ENCODE peak calls at places on chromosome 16, in four cellular contexts. O is A549; R is neural progenitor cell; Y is CD8-positive, alpha-beta T cell. E is an unnamed sample.

GRCh38 chr16:75109732-75110243 is 6.8 kb downstream of the LDHD start:
- DNase-seq in O (no peak), R (no peak), Y (no peak), E (peak)

GRCh38 chr16:66444049-66444481 is 17.0 kb downstream of the BEAN1 start:
- DNase-seq in O (no peak), R (peak), Y (no peak), E (no peak)

GRCh38 chr16:31148896-31149295 is 970 bp downstream of the PRSS36 start:
- DNase-seq in O (no peak), R (no peak), Y (no peak), E (no peak)

GRCh38 chr16:31525113-31525512 is 2.6 kb upstream of the AHSP start:
- DNase-seq in O (no peak), R (no peak), Y (no peak), E (no peak)

GRCh38 chr16:74563828-74564263 is 43.1 kb downstream of the GLG1 start:
- DNase-seq in O (no peak), R (no peak), Y (no peak), E (no peak)

GRCh38 chr16:49856741-49857330 is 924 bp upstream of the ZNF423 start:
- DNase-seq in O (peak), R (peak), Y (no peak), E (peak)

GRCh38 chr16:85210423-85211169 is 98.3 kb upstream of the CIBAR2 start:
- DNase-seq in O (no peak), R (no peak), Y (no peak), E (no peak)

GRCh38 chr16:31508706-31509523 is 724 bp upstream of the RUSF1 start:
- DNase-seq in O (no peak), R (no peak), Y (no peak), E (no peak)

GRCh38 chr16:87288753-87289362 is 28.3 kb downstream of the C16orf95 start:
- DNase-seq in O (no peak), R (no peak), Y (no peak), E (no peak)

GRCh38 chr16:12199524-12199923 is 223.0 kb downstream of the SNX29 start:
- DNase-seq in O (no peak), R (peak), Y (no peak), E (no peak)

GRCh38 chr16:84838383-84838948 is 18.7 kb downstream of the CRISPLD2 start:
- DNase-seq in O (no peak), R (no peak), Y (no peak), E (no peak)

GRCh38 chr16:79369796-79370195 is 230.7 kb downstream of the MAF start:
- DNase-seq in O (no peak), R (no peak), Y (no peak), E (no peak)

GRCh38 chr16:53131363-53132071 is 76.7 kb downstream of the CHD9 start:
- DNase-seq in O (peak), R (no peak), Y (peak), E (peak)

GRCh38 chr16:25707982-25708583 is 16.3 kb downstream of the HS3ST4 start:
- DNase-seq in O (no peak), R (peak), Y (no peak), E (no peak)

GRCh38 chr16:7376227-7376626 is 43.6 kb downstream of the RBFOX1 start:
- DNase-seq in O (no peak), R (no peak), Y (no peak), E (no peak)

GRCh38 chr16:29710227-29711219 is 31.5 kb downstream of the QPRT start:
- DNase-seq in O (peak), R (peak), Y (no peak), E (no peak)

GRCh38 chr16:88487920-88488842 is 35.1 kb downstream of the ZFPM1 start:
- DNase-seq in O (no peak), R (no peak), Y (no peak), E (no peak)

GRCh38 chr16:19245326-19245925 is 40.1 kb upstream of the CLEC19A start:
- DNase-seq in O (no peak), R (no peak), Y (no peak), E (no peak)

GRCh38 chr16:75921281-75921680 is 195.0 kb upstream of the CPHXL start:
- DNase-seq in O (no peak), R (no peak), Y (no peak), E (no peak)

GRCh38 chr16:17470871-17471744 is at the start of gene XYLT1:
- DNase-seq in O (peak), R (peak), Y (peak), E (peak)

GRCh38 chr16:25713785-25714570 is 22.2 kb downstream of the HS3ST4 start:
- DNase-seq in O (no peak), R (no peak), Y (no peak), E (no peak)

GRCh38 chr16:87535855-87536794 is 43.3 kb upstream of the ZCCHC14 start:
- DNase-seq in O (no peak), R (no peak), Y (no peak), E (no peak)

GRCh38 chr16:49470550-49470949 is 96.9 kb downstream of the C16orf78 start:
- DNase-seq in O (no peak), R (no peak), Y (no peak), E (no peak)

GRCh38 chr16:76947694-76948093 is 243.3 kb upstream of the MON1B start:
- DNase-seq in O (no peak), R (no peak), Y (no peak), E (no peak)

GRCh38 chr16:21116148-21116693 is 34.4 kb downstream of the DNAH3 start:
- DNase-seq in O (no peak), R (no peak), Y (no peak), E (no peak)

GRCh38 chr16:51146256-51146924 is 4.7 kb downstream of the SALL1 start:
- DNase-seq in O (no peak), R (peak), Y (no peak), E (no peak)

GRCh38 chr16:11217651-11218323 is 38.2 kb downstream of the SOCS1 start:
- DNase-seq in O (no peak), R (no peak), Y (no peak), E (no peak)

GRCh38 chr16:75319513-75320401 is 68.3 kb upstream of the BCAR1 start:
- DNase-seq in O (no peak), R (no peak), Y (no peak), E (no peak)

GRCh38 chr16:54194008-54194731 is 92.4 kb downstream of the IRX3 start:
- DNase-seq in O (no peak), R (peak), Y (no peak), E (peak)

GRCh38 chr16:9055661-9056060 is 35.8 kb upstream of the HAPSTR1 start:
- DNase-seq in O (no peak), R (no peak), Y (no peak), E (no peak)

GRCh38 chr16:3098459-3099394 is at the start of gene ZSCAN10:
- DNase-seq in O (no peak), R (peak), Y (no peak), E (no peak)

GRCh38 chr16:47278571-47278970 is 134.8 kb upstream of the NETO2 start:
- DNase-seq in O (no peak), R (no peak), Y (no peak), E (no peak)

GRCh38 chr16:83799336-83799735 is 8.4 kb upstream of the HSBP1 start:
- DNase-seq in O (no peak), R (no peak), Y (no peak), E (no peak)

GRCh38 chr16:54128629-54129230 is 157.9 kb downstream of the IRX3 start:
- DNase-seq in O (no peak), R (no peak), Y (no peak), E (no peak)

GRCh38 chr16:30875881-30876791 is 17.7 kb downstream of the BCL7C start:
- DNase-seq in O (no peak), R (peak), Y (no peak), E (no peak)

GRCh38 chr16:77143364-77143763 is 47.6 kb upstream of the MON1B start:
- DNase-seq in O (no peak), R (no peak), Y (no peak), E (no peak)

GRCh38 chr16:85475233-85475632 is 137.9 kb upstream of the GSE1 start:
- DNase-seq in O (no peak), R (no peak), Y (no peak), E (no peak)

DNA sequence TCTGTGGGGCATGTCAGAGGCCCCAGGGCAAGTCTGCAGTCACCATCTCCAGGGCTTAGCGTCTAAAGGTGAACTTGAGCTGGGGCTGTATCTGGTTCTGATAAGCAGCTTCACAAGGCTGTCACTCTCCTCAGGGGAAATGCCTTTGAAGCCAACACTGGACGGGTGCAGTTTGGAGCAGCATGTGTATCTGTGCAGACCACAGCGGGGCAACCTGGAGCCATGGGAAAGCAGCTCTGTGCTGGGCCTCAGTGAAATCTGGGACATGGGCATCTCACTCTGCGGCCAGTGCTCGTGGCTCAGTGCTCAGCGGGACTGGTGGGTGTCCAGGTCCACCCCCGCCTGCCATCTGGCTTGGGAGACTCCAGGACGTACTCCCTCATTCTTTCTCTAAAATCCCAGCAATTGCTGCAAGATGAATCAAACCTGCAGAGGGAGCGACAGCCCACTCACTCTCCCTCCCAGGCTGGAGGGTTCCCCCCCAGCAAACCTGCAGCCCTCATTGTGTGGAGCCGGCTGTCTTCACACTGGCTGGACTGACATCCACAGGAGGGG is 63.5 kb downstream of the PRMT7 start:
- DNase-seq in O (no peak), R (no peak), Y (no peak), E (peak)
- H3K27ac ChIP-seq in O (no peak), R (no peak), Y (no peak), E (no peak)

DNA sequence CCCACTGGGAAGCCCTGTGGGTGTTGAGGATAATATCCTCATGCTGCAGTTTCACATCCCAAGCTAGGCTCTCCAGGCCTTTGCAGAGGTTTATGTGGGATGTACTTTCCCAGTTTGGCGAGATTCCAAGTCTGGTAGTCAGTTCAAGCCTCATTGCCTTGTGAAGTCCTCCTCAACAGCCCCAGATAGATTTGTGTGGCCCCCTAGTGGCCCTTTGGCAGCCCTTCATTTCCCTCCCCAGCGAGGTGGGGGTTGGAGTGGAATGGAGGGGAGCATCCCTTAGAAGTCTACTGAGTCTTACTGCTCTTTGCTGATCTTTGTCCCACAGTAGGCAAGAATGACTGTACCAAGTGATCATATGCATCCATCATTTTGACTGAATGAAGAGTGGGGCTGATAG is 137.9 kb downstream of the CDH11 start:
- DNase-seq in O (no peak), R (peak), Y (no peak), E (peak)
- TF ChIP-seq CTCF in O (peak), R (peak), Y (no peak), E (peak)

GRCh38 chr16:67548265-67549126 is 13.8 kb upstream of the CTCF start:
- DNase-seq in O (no peak), R (no peak), Y (no peak), E (no peak)
- H3K4me3 ChIP-seq in O (no peak), R (no peak), Y (peak), E (no peak)

GRCh38 chr16:69188716-69189115 is 1.8 kb downstream of the SNTB2 start:
- DNase-seq in O (peak), R (peak), Y (no peak), E (no peak)
- H3K27ac ChIP-seq in O (peak), R (no peak), Y (no peak), E (no peak)

DNA sequence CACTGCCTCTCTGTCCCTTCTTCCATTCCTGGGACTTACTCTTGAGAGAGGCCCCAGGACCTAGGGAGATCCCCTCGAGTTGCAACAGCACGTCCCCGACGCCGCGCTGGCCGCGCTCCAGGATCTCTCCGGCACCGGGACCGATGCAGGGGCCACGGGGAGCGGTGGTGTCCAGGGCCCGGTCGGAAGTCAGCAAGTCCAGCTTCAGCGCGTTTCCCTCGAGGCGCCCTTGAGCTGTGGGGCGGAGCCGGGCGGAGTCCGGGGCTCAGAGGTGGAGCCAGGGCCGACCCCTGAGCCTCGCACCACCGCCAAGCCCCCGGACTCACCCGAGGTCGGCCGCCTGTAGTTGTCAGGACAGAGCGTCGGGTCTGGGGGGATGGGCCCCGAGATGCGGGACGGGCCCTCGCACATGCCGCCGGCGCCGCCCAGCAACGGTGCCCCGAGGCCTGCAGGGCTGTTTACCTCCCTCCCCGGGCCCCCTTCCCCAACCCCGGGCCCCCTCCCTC is 465 bp downstream of the ENKD1 start:
- DNase-seq in O (no peak), R (peak), Y (no peak), E (no peak)
- TF ChIP-seq CTCF in O (no peak), R (no peak), Y (no peak), E (no peak)

DNA sequence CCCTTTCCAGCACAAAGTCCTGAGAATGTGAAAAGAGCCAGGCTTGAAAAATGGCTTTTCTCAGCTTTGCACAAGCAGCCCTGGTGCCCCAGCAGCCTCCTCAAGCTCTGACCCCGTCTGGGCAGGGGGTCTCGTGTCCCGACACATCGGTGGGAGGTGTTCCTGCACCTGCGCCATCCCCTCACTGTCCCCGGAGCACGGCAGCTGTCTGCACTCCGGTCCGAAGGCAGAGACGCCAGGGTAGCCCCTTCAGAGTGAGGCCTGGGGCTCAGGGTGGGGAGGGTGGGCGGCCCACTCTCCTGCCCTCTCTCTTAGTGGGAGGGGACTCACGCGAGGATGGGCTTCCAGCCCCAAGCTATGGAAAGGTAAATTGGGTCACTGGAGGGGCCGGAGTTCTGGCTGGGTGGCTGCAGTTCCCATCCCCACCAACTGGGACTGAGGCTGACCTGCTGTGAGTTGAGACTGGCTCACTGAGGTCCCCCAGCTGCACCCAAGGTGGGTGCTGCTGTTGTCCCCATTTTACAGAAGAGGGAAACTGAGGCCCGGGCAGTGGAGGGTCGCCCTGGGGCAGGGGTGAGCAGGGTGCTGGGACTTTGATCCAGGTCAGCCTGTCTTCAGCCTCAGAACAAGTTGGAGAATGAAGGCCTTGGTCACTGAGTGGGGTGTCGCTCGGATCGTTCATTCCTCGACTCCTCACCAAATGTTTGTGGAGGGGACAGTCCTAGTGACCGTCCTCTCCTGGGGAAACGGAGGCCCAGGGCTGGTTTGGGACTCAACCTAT is 2.3 kb upstream of the BAIAP3 start:
- DNase-seq in O (no peak), R (no peak), Y (no peak), E (no peak)
- H3K4me3 ChIP-seq in O (no peak), R (peak), Y (peak), E (peak)